ENCODE peak calls at places on chromosomes 4 and X, in nine cellular contexts. W is SK-N-SH, Z is HCT116, I is tibial nerve, V is ovary, D is BE2C, F is spleen, N is esophagus squamous epithelium, E is heart left ventricle. S is an unnamed sample. For H3K9me3 and H3K36me3, the result is how much of the 10 kb centered on the place peaks cover.

GRCh38 chrX:109537324-109537665 is 651 bp downstream of the NXT2 start:
- DNase-seq in W (no peak), Z (no peak), I (no peak), V (no peak), D (no peak), F (no peak), N (no peak), E (no peak), S (no peak)

GRCh38 chr4:3384771-3385701 is 56.7 kb upstream of the HGFAC start:
- DNase-seq in W (no peak), Z (no peak), I (no peak), V (peak), D (no peak), F (peak), N (no peak), E (peak), S (no peak)

GRCh38 chr4:624705-625590 is at the start of gene PDE6B:
- DNase-seq in W (no peak), Z (no peak), I (no peak), V (no peak), D (peak), F (peak), N (no peak), E (no peak), S (no peak)

GRCh38 chrX:129737921-129738320 is 858 bp upstream of the XPNPEP2 start:
- DNase-seq in W (no peak), Z (no peak), I (no peak), V (no peak), D (no peak), F (no peak), N (no peak), E (no peak), S (no peak)

GRCh38 chrX:150405006-150405405 is 41.9 kb downstream of the MAMLD1 start:
- DNase-seq in W (no peak), Z (no peak), I (no peak), V (no peak), D (no peak), F (no peak), N (no peak), E (no peak), S (no peak)

GRCh38 chr4:181685911-181686310 is 557.3 kb upstream of the TENM3 start:
- DNase-seq in W (no peak), Z (no peak), I (no peak), V (no peak), D (no peak), F (no peak), N (no peak), E (no peak), S (no peak)

GRCh38 chr4:57147335-57148060 is 37.3 kb upstream of the IGFBP7 start:
- DNase-seq in W (no peak), Z (no peak), I (no peak), V (no peak), D (no peak), F (no peak), N (no peak), E (no peak), S (no peak)

GRCh38 chr4:42172921-42173320 is 20.5 kb upstream of the BEND4 start:
- DNase-seq in W (no peak), Z (no peak), I (no peak), V (no peak), D (no peak), F (no peak), N (no peak), E (no peak), S (no peak)

GRCh38 chrX:141314441-141314840 is 72.1 kb upstream of the SPANXC start:
- DNase-seq in W (no peak), Z (no peak), I (no peak), V (no peak), D (no peak), F (no peak), N (no peak), E (no peak), S (no peak)

GRCh38 chr4:184343400-184344177 is 125.9 kb upstream of the ENPP6 start:
- DNase-seq in W (peak), Z (peak), I (peak), V (peak), D (peak), F (peak), N (peak), E (peak), S (peak)

GRCh38 chrX:103687696-103688191 is 1.2 kb upstream of the MORF4L2 start:
- DNase-seq in W (peak), Z (peak), I (peak), V (peak), D (peak), F (no peak), N (no peak), E (peak), S (peak)

GRCh38 chr4:177484613-177485021 is 42.4 kb upstream of the AGA start:
- DNase-seq in W (no peak), Z (peak), I (no peak), V (no peak), D (no peak), F (no peak), N (no peak), E (no peak), S (no peak)

GRCh38 chr4:16269742-16270522 is 43.7 kb upstream of the TAPT1 start:
- DNase-seq in W (no peak), Z (no peak), I (no peak), V (no peak), D (no peak), F (no peak), N (no peak), E (no peak), S (no peak)

GRCh38 chr4:5927747-5928146 is 34.9 kb upstream of the CRMP1 start:
- DNase-seq in W (no peak), Z (no peak), I (no peak), V (no peak), D (no peak), F (no peak), N (no peak), E (no peak), S (no peak)

GRCh38 chr4:5050520-5050955 is 742 bp upstream of the STK32B start:
- DNase-seq in W (peak), Z (peak), I (peak), V (peak), D (peak), F (peak), N (no peak), E (peak), S (peak)

GRCh38 chr4:7322166-7322991 is 112.4 kb downstream of the PSAPL1 start:
- DNase-seq in W (no peak), Z (no peak), I (no peak), V (peak), D (no peak), F (peak), N (no peak), E (peak), S (no peak)

GRCh38 chr4:44583393-44583792 is 68.0 kb downstream of the YIPF7 start:
- DNase-seq in W (peak), Z (no peak), I (no peak), V (no peak), D (no peak), F (no peak), N (no peak), E (no peak), S (no peak)

GRCh38 chrX:133056341-133056740 is 40.6 kb downstream of the USP26 start:
- DNase-seq in W (no peak), Z (no peak), I (no peak), V (no peak), D (no peak), F (no peak), N (no peak), E (no peak), S (no peak)

GRCh38 chr4:146972036-146972435 is 26.4 kb upstream of the TTC29 start:
- DNase-seq in W (no peak), Z (no peak), I (no peak), V (no peak), D (no peak), F (no peak), N (no peak), E (no peak), S (no peak)

GRCh38 chr4:177455591-177455990 is 13.4 kb upstream of the AGA start:
- DNase-seq in W (no peak), Z (no peak), I (no peak), V (no peak), D (peak), F (no peak), N (no peak), E (no peak), S (no peak)

GRCh38 chr4:7487998-7488671 is 53.4 kb upstream of the PSAPL1 start:
- DNase-seq in W (no peak), Z (no peak), I (no peak), V (no peak), D (no peak), F (no peak), N (no peak), E (no peak), S (no peak)

GRCh38 chr4:24690436-24690835 is 104.9 kb upstream of the SOD3 start:
- DNase-seq in W (no peak), Z (no peak), I (no peak), V (no peak), D (no peak), F (no peak), N (no peak), E (no peak), S (no peak)

GRCh38 chr4:120773641-120774040 is 148.9 kb downstream of the PRDM5 start:
- DNase-seq in W (no peak), Z (no peak), I (no peak), V (no peak), D (no peak), F (no peak), N (no peak), E (no peak), S (no peak)

GRCh38 chrX:7252013-7252610 is 104.2 kb upstream of the PUDP start:
- DNase-seq in W (no peak), Z (no peak), I (no peak), V (no peak), D (no peak), F (no peak), N (no peak), E (no peak), S (no peak)

GRCh38 chr4:3519468-3520264 is 12.6 kb downstream of the LRPAP1 start:
- DNase-seq in W (no peak), Z (no peak), I (no peak), V (no peak), D (no peak), F (peak), N (no peak), E (no peak), S (no peak)

GRCh38 chrX:46649421-46650260 is 76.1 kb downstream of the CHST7 start:
- DNase-seq in W (peak), Z (no peak), I (no peak), V (peak), D (peak), F (no peak), N (no peak), E (peak), S (peak)

GRCh38 chr4:93776386-93777080 is 52.0 kb upstream of the ATOH1 start:
- DNase-seq in W (no peak), Z (no peak), I (no peak), V (no peak), D (no peak), F (no peak), N (no peak), E (no peak), S (no peak)

GRCh38 chrX:120310861-120311631 is at the start of gene TMEM255A:
- DNase-seq in W (peak), Z (no peak), I (no peak), V (peak), D (peak), F (peak), N (no peak), E (no peak), S (peak)

GRCh38 chr4:40594261-40595178 is 35.1 kb downstream of the RBM47 start:
- DNase-seq in W (no peak), Z (no peak), I (no peak), V (no peak), D (no peak), F (no peak), N (no peak), E (no peak), S (no peak)

GRCh38 chr4:77044458-77045124 is 31.2 kb downstream of the CCNI start:
- DNase-seq in W (no peak), Z (no peak), I (no peak), V (no peak), D (no peak), F (no peak), N (no peak), E (no peak), S (no peak)

GRCh38 chr4:1807258-1807777 is 14.2 kb downstream of the FGFR3 start:
- DNase-seq in W (no peak), Z (no peak), I (no peak), V (no peak), D (no peak), F (no peak), N (no peak), E (no peak), S (no peak)

GRCh38 chr4:184503869-184504300 is 29.5 kb upstream of the IRF2 start:
- DNase-seq in W (no peak), Z (no peak), I (no peak), V (no peak), D (no peak), F (no peak), N (no peak), E (no peak), S (no peak)

GRCh38 chrX:15749642-15750610 is 11.9 kb downstream of the CA5B start:
- DNase-seq in W (no peak), Z (no peak), I (no peak), V (no peak), D (no peak), F (no peak), N (no peak), E (no peak), S (no peak)

DNA sequence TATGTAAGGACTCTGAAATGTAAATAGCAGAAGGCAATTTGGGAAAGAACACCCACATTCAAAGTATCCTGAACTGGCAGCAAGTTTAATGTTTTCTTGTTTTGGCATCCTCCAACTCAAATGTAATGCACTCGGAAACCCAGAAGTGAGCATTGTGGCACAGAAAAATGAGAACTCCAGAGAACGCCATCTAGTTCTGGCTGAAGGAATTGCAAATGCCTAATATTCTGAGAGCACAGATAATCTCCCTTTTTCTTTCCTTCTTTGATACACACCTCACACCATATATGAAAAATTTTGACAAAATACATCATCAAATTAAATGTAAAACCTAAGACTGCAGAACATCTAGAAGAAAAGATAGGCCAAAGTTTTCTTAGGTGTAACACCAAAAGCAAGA is 52.1 kb downstream of the PWWP3B start:
- DNase-seq in W (no peak), Z (no peak), I (no peak), V (no peak), D (no peak), F (no peak), N (no peak), E (no peak), S (no peak)
- TF ChIP-seq CTCF in W (peak), Z (peak), I (no peak), V (no peak), D (no peak), F (no peak), N (no peak), E (no peak), S (peak)

DNA sequence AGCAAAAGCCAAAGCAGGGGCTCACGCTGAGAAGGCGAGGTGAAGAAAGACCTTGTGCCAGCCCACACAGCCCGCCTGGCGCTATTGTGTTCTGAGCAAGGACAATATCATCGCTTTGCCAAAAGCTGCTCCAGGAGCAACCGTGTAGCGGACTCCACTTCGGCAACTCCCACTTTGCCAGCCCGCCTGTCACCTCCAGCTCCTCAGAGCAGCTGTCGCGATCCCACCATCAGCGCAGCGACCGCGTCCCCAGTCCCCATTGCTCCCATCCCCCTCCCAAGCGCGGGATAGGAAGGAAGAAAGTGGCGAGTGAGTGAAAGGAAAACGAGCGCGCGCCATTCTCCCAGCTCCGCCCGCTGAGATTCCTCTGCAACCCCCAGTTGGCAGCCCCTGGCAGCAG is 759 bp downstream of the ZC4H2 start:
- DNase-seq in W (peak), Z (no peak), I (no peak), V (peak), D (peak), F (peak), N (no peak), E (peak), S (peak)
- H3K9me3 ChIP-seq in W (under half), Z (under half), I (under half), V (under half), D (under half), F (under half), N (under half), E (under half), S (under half)

DNA sequence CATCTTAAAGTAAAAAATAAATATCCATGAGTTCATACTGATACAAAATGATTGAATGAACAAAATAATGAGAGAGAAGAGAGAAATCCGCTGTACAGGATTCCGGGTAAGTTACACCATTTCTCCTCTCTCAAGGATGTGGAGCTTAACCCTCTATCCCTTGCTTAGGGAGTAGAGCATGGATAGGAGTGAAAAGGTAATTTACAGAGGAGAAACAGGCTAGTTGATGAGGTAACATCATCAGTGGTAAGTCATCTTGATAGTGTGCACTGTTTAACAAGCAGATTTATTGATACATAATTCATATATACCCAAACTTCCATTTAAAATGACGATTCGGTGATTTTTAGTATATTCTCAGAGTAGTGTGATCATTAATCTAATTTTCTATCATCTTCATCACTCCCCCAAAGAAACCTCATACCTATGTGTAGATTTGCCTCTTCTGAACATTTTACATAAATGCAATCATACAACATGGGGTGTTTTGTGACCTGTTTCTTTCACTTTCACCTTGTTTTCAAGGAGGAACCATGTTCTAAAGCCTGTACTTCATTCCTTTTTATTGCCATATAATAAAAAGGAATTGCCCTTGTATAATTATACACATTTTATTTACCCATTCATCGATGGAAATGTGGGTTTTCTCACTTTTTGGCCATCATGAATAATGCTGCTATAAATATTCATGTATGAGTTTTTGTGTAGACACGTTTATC is 34.8 kb downstream of the F11 start:
- DNase-seq in W (no peak), Z (no peak), I (no peak), V (no peak), D (no peak), F (no peak), N (no peak), E (no peak), S (no peak)
- H3K36me3 ChIP-seq in W (under half), Z (under half), I (under half), V (under half), D (under half), F (under half), N (under half), E (under half), S (under half)

DNA sequence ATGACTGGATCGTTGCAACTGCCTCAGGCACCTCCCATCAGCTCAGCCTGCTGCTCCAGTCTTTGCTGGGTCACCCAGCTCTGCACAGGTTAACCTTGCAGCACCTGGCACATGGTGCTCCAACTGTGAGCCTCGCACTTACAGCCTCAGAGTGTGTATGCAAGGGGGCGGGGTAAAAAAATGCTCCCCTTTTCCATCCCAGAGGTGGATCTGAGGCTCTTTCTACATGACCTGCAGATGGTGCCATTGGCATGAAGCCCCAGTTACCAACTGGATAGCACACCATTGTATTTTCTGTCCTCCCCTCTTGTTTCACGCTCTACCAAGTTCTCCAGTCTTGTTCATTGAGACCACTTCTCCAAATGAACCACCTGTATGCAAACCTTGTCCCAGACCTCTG is 46.2 kb upstream of the TRPC3 start:
- DNase-seq in W (no peak), Z (no peak), I (no peak), V (no peak), D (no peak), F (peak), N (no peak), E (no peak), S (no peak)
- TF ChIP-seq CTCF in W (no peak), Z (peak), I (no peak), V (no peak), D (no peak), F (no peak), N (no peak), E (no peak), S (peak)

GRCh38 chrX:43333543-43333942 is 322.6 kb upstream of the MAOA start:
- DNase-seq in W (no peak), Z (no peak), I (no peak), V (no peak), D (no peak), F (no peak), N (no peak), E (no peak), S (no peak)

DNA sequence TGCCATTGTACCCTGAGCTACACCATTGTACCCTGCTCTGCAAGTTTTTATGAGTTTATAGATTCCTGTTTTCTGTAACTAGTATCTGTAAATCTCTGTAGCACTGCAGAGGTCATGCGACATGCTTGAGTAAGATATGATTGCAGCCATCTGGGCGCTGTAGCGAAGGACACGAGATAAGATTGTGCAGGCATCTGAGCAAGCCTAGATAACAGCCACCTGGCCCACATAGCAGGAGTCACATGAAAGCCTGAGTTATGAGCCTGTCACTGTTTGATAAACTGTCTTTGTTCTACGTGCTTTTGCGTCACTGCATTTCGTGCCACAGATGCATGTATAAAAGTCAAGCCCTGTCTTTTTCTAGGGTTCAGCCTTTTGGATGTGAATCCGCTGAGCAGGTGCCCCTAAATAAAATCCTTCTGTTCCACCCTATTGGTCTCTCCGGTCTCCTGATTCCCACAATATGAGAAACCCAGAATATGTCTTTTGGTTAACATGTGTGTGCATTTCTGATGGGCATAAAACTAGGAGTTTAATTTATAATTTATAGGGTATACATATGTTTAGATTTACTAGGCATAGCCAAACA is 327.6 kb upstream of the MAOA start:
- DNase-seq in W (no peak), Z (no peak), I (no peak), V (no peak), D (no peak), F (no peak), N (no peak), E (no peak), S (no peak)
- H3K9me3 ChIP-seq in W (under half), Z (under half), I (under half), V (under half), D (under half), F (under half), N (under half), E (under half), S (under half)

GRCh38 chr4:10079951-10080873 is 36.4 kb downstream of the WDR1 start:
- DNase-seq in W (peak), Z (no peak), I (no peak), V (no peak), D (peak), F (peak), N (no peak), E (peak), S (no peak)
- H3K36me3 ChIP-seq in W (under half), Z (under half), I (half or more), V (under half), D (half or more), F (half or more), N (half or more), E (half or more), S (half or more)

S was measured in heart right ventricle.